ENCODE peak calls at places on chromosomes 13 and 19, in seven cellular contexts. V is lung; Q is left ventricle myocardium inferior; G is neural progenitor cell; K is fibroblast of lung; H is pancreas; Y is naive thymus-derived CD4-positive, alpha-beta T cell. D is an unnamed sample. For H3K4me1, the result is how much of the 10 kb centered on the place peaks cover.

GRCh38 chr13:42392706-42393572 is 121.0 kb downstream of the AKAP11 start:
- DNase-seq in V (no peak), Q (no peak), G (no peak), K (peak), H (no peak), Y (no peak), D (no peak)

GRCh38 chr13:67769063-67769986 is 539.2 kb upstream of the PCDH9 start:
- DNase-seq in Y (no peak), Q (no peak), H (no peak), V (no peak), G (no peak), K (no peak), D (no peak)

GRCh38 chr19:18520848-18521691 is 800 bp downstream of the ELL start:
- DNase-seq in V (peak), G (peak), K (no peak), Y (peak), H (peak), Q (peak), D (peak)

GRCh38 chr13:32150794-32151193 is 119.2 kb downstream of the FRY start:
- DNase-seq in Q (peak), V (peak), Y (no peak), G (no peak), H (peak), K (peak), D (peak)

GRCh38 chr19:47095707-47096704 is 17.6 kb downstream of the ZC3H4 start:
- DNase-seq in V (peak), Q (peak), H (peak), G (no peak), Y (no peak), K (peak), D (peak)

GRCh38 chr13:28138012-28138755 is at the start of gene PAN3:
- DNase-seq in G (peak), Q (peak), H (peak), V (peak), Y (peak), K (peak), D (peak)

GRCh38 chr13:25796474-25796873 is 255.3 kb downstream of the SHISA2 start:
- DNase-seq in Y (no peak), Q (no peak), H (no peak), G (no peak), V (no peak), K (peak), D (no peak)

GRCh38 chr13:67299731-67300130 is 69.6 kb upstream of the PCDH9 start:
- DNase-seq in H (no peak), V (no peak), G (no peak), K (peak), Y (no peak), Q (no peak), D (no peak)

GRCh38 chr13:77919351-77920294 is 992 bp upstream of the EDNRB start:
- DNase-seq in G (peak), H (peak), Y (no peak), Q (peak), K (peak), V (peak), D (peak)

GRCh38 chr13:114146173-114146572 is 13.8 kb upstream of the RASA3 start:
- DNase-seq in Q (no peak), Y (no peak), G (no peak), V (no peak), K (no peak), H (peak), D (no peak)

DNA sequence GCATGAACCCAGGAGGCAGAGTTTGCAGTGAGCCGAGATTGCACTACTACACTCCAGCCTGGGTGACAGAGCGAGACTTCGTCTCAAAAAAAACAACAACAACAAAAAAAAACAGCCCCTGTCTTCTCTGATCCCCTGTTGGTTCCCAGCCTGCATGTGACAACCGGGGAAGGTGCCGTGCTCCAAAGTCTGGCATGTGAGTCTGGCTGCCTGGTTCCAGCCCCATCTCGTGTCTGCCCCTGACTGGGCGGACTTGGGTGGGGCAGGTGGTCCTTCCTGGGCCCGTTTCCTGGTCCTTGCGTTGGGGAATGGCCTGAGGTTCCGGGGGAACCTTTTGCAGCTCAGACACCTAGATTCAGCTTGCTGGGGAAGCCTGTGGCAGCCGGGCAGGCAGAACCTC is 50.5 kb downstream of the DNM2 start:
- DNase-seq in K (no peak), G (no peak), Y (no peak), V (no peak), H (no peak), Q (no peak), D (no peak)
- H3K4me1 ChIP-seq in K (under half), G (under half), Y (under half), V (under half), H (half or more), Q (half or more), D (half or more)

DNA sequence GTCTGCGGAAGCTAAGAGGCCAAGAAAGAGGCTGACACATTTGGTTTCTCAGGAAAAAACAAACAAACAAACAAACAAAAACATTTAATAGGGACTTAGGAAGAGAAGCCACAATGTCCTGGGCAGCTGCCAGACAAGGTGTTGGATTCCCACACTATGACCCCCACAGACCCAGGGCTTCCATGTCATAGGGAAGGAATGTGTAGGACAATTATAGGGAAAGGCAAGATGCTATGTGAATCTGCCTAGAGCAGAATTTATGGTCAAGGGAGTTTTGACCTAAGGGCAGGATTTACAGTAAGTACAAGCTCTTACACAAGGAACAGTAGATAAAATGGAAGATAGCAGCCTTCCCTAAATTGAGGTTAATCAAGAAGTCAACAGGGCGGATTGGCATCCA is 9.1 kb upstream of the CDADC1 start:
- DNase-seq in V (no peak), Q (no peak), Y (no peak), H (no peak), G (no peak), K (no peak), D (no peak)
- H3K4me1 ChIP-seq in V (under half), Q (under half), Y (under half), H (under half), G (under half), K (under half), D (under half)

DNA sequence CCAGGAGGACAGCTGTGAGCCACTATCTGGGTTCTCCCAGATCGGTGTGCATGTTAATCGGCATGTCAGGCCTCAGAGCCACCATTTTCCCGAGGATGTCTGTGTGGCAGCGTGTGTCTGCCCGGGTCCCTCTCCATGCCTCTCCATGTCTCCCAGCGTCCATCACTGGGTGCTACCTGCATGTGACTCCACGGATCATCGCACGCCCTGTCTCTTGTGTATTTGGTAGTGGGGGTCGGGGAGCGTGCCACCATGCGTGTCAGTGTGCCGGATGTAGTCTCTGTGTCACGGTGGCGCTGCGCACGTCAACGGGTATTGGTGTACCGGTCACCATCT is 5.9 kb downstream of the NFIX start:
- DNase-seq in Y (no peak), K (no peak), G (no peak), H (no peak), Q (no peak), V (no peak), D (no peak)
- H3K4me1 ChIP-seq in Y (under half), K (under half), G (under half), H (under half), Q (half or more), V (under half), D (under half)

GRCh38 chr19:43783636-43784035 is 2.9 kb upstream of the KCNN4 start:
- DNase-seq in Y (no peak), G (no peak), H (no peak), V (no peak), Q (no peak), K (no peak), D (no peak)
- H3K4me1 ChIP-seq in Y (under half), G (under half), H (under half), V (under half), Q (under half), K (under half), D (under half)

D was measured in thyroid gland.